ENCODE peak calls at places on chromosomes 2 and 18, in nine cellular contexts. K is caudate nucleus; A is fibroblast of gingiva; Q is endothelial cell; H is stimulated activated CD8-positive, alpha-beta memory T cell treated with anti-CD3 and anti-CD28 coated beads, Interleukin-15, amount 100 ng/mL, for 1 hour; S is dorsolateral prefrontal cortex; X is colonic mucosa; V is stimulated activated CD4-positive, alpha-beta T cell treated with anti-CD3 and anti-CD28 coated beads, Interleukin-2, amount 100 ng/mL, for 48 hours; B is cardiac fibroblast. P is an unnamed sample.

GRCh38 chr2:75317316-75317715 is 118.0 kb upstream of the TACR1 start:
- DNase-seq in K (no peak), A (no peak), Q (no peak), H (no peak), S (no peak), X (no peak), V (no peak), B (no peak), P (no peak)

GRCh38 chr2:210442457-210442856 is 34.1 kb downstream of the LANCL1 start:
- DNase-seq in K (no peak), A (no peak), Q (no peak), H (no peak), S (no peak), X (no peak), V (no peak), B (no peak), P (no peak)

GRCh38 chr2:44997948-44998347 is 11.3 kb downstream of the SIX2 start:
- DNase-seq in K (no peak), A (peak; percentile 33), Q (no peak), H (no peak), S (no peak), X (no peak), V (no peak), B (no peak), P (peak; percentile 20)

GRCh38 chr18:3631927-3632326 is 182.0 kb downstream of the TGIF1 start:
- DNase-seq in K (no peak), A (no peak), Q (no peak), H (no peak), S (no peak), X (no peak), V (no peak), B (no peak), P (no peak)

GRCh38 chr18:42798606-42799005 is 316.9 kb downstream of the RIT2 start:
- DNase-seq in K (no peak), A (no peak), Q (no peak), H (no peak), S (no peak), X (no peak), V (no peak), B (no peak), P (no peak)

GRCh38 chr2:114022360-114023085 is 132.6 kb downstream of the ACTR3 start:
- DNase-seq in K (no peak), A (no peak), Q (no peak), H (no peak), S (no peak), X (no peak), V (no peak), B (peak; percentile 12), P (peak; percentile 52)

GRCh38 chr2:148903946-148904345 is 28.9 kb downstream of the KIF5C start:
- DNase-seq in K (no peak), A (no peak), Q (no peak), H (no peak), S (no peak), X (no peak), V (no peak), B (no peak), P (no peak)

GRCh38 chr2:144376926-144377325 is 143.0 kb downstream of the ZEB2 start:
- DNase-seq in K (no peak), A (no peak), Q (no peak), H (no peak), S (no peak), X (no peak), V (no peak), B (peak; percentile 33), P (no peak)

GRCh38 chr2:177724398-177725287 is 332.1 kb downstream of the AGPS start:
- DNase-seq in K (peak; percentile 67), A (peak; percentile 15), Q (peak; percentile 76), H (peak; percentile 11), S (peak; percentile 55), X (peak; percentile 59), V (peak; percentile 50), B (peak; percentile 63), P (peak; percentile 40)

GRCh38 chr2:26274058-26274613 is 29.4 kb downstream of the HADHB start:
- DNase-seq in K (peak; percentile 10), A (peak; percentile 99), Q (no peak), H (no peak), S (no peak), X (peak; percentile 56), V (no peak), B (peak; percentile 98), P (peak; percentile 96)

GRCh38 chr18:13394794-13395193 is 176.2 kb downstream of the LDLRAD4 start:
- DNase-seq in K (no peak), A (no peak), Q (no peak), H (no peak), S (no peak), X (no peak), V (no peak), B (no peak), P (no peak)

GRCh38 chr18:9658111-9658641 is 43.8 kb upstream of the PPP4R1 start:
- DNase-seq in K (no peak), A (no peak), Q (no peak), H (no peak), S (no peak), X (no peak), V (no peak), B (no peak), P (no peak)

GRCh38 chr2:135132314-135132713 is 80.2 kb downstream of the RAB3GAP1 start:
- DNase-seq in K (no peak), A (no peak), Q (no peak), H (no peak), S (no peak), X (no peak), V (no peak), B (no peak), P (peak; percentile 78)

GRCh38 chr2:112682101-112682500 is 36.4 kb downstream of the SLC20A1 start:
- DNase-seq in K (no peak), A (no peak), Q (no peak), H (no peak), S (no peak), X (no peak), V (no peak), B (no peak), P (no peak)

GRCh38 chr2:12211326-12212170 is 465.1 kb downstream of the LPIN1 start:
- DNase-seq in K (no peak), A (no peak), Q (no peak), H (no peak), S (no peak), X (no peak), V (no peak), B (no peak), P (no peak)

GRCh38 chr18:66603941-66604627 is at the start of gene CDH19:
- DNase-seq in K (peak; percentile 16), A (no peak), Q (no peak), H (no peak), S (peak; percentile 43), X (no peak), V (no peak), B (peak; percentile 75), P (no peak)

GRCh38 chr2:50693285-50693684 is 338.6 kb downstream of the NRXN1 start:
- DNase-seq in K (no peak), A (no peak), Q (no peak), H (no peak), S (no peak), X (no peak), V (no peak), B (no peak), P (no peak)

GRCh38 chr2:165471349-165471975 is 2.0 kb downstream of the CSRNP3 start:
- DNase-seq in K (no peak), A (no peak), Q (no peak), H (no peak), S (no peak), X (no peak), V (no peak), B (peak; percentile 56), P (no peak)

GRCh38 chr2:198390670-198391069 is 586.3 kb downstream of the PLCL1 start:
- DNase-seq in K (no peak), A (no peak), Q (no peak), H (no peak), S (no peak), X (no peak), V (no peak), B (no peak), P (no peak)

GRCh38 chr18:32261003-32261402 is 71.2 kb downstream of the MEP1B start:
- DNase-seq in K (no peak), A (no peak), Q (no peak), H (no peak), S (no peak), X (peak; percentile 3), V (no peak), B (no peak), P (no peak)

GRCh38 chr2:179758636-179759035 is 102.8 kb downstream of the ZNF385B start:
- DNase-seq in K (no peak), A (no peak), Q (no peak), H (no peak), S (no peak), X (no peak), V (no peak), B (no peak), P (no peak)

GRCh38 chr18:3692113-3692621 is 242.2 kb downstream of the TGIF1 start:
- DNase-seq in K (no peak), A (no peak), Q (no peak), H (no peak), S (no peak), X (no peak), V (no peak), B (no peak), P (no peak)

P was measured in iris pigment epithelial cell.